ENCODE peak calls at places on chromosomes 3 and 15, in seven cellular contexts. P, N, G, V, Y, T and I are unnamed samples.

GRCh38 chr15:95812491-95812890 is 518.0 kb upstream of the NR2F2 start:
- DNase-seq in P (no peak), N (no peak), G (no peak), V (peak; percentile 39), Y (no peak), T (no peak), I (peak; percentile 15)

GRCh38 chr3:123757281-123757940 is 126.7 kb downstream of the MYLK start:
- DNase-seq in P (peak; percentile 70), N (peak; percentile 79), G (peak; percentile 86), V (peak; percentile 86), Y (no peak), T (peak; percentile 90), I (peak; percentile 77)

GRCh38 chr15:25641762-25642161 is 202.9 kb upstream of the UBE3A start:
- DNase-seq in P (no peak), N (no peak), G (no peak), V (no peak), Y (no peak), T (no peak), I (peak; percentile 52)

GRCh38 chr3:42336103-42336502 is 70.1 kb upstream of the CCK start:
- DNase-seq in P (no peak), N (no peak), G (no peak), V (no peak), Y (no peak), T (no peak), I (no peak)

GRCh38 chr15:89221543-89221942 is at the start of gene RLBP1:
- DNase-seq in P (no peak), N (peak; percentile 67), G (no peak), V (no peak), Y (no peak), T (no peak), I (no peak)

GRCh38 chr15:73403171-73403570 is 34.4 kb upstream of the HCN4 start:
- DNase-seq in P (no peak), N (no peak), G (no peak), V (peak; percentile 9), Y (no peak), T (no peak), I (no peak)

GRCh38 chr3:187098925-187099512 is 40.3 kb downstream of the RPL39L start:
- DNase-seq in P (no peak), N (no peak), G (no peak), V (no peak), Y (no peak), T (no peak), I (no peak)

GRCh38 chr15:31302778-31303433 is 23.7 kb upstream of the KLF13 start:
- DNase-seq in P (no peak), N (no peak), G (peak; percentile 84), V (no peak), Y (no peak), T (peak; percentile 59), I (no peak)

GRCh38 chr3:9204253-9205005 is 45.0 kb downstream of the SRGAP3 start:
- DNase-seq in P (no peak), N (no peak), G (peak; percentile 59), V (no peak), Y (no peak), T (no peak), I (no peak)